ENCODE peak calls at places on chromosome 16, in seven cellular contexts. A, U, Y, Z, V, E and O are unnamed samples. For H3K4me1 and H3K36me3, the result is how much of the 10 kb centered on the place peaks cover.

GRCh38 chr16:85255777-85256176 is 143.5 kb upstream of the CIBAR2 start:
- DNase-seq in V (no peak), E (no peak), Y (no peak), A (no peak), U (no peak), Z (no peak), O (no peak)

GRCh38 chr16:80862153-80862552 is 57.8 kb upstream of the CDYL2 start:
- DNase-seq in A (no peak), E (no peak), V (no peak), Y (no peak), Z (no peak), U (no peak), O (no peak)

GRCh38 chr16:21158208-21159110 is at the start of gene LDAF1:
- DNase-seq in U (peak), E (peak), Z (peak), V (peak), A (peak), Y (peak), O (peak)

GRCh38 chr16:53515259-53515658 is 12.2 kb upstream of the AKTIP start:
- DNase-seq in E (no peak), Y (no peak), A (no peak), V (no peak), U (no peak), Z (no peak), O (no peak)

GRCh38 chr16:19291459-19291858 is 5.9 kb downstream of the CLEC19A start:
- DNase-seq in E (no peak), A (no peak), V (no peak), Z (no peak), Y (peak), U (no peak), O (no peak)

GRCh38 chr16:72960101-72960500 is 87.8 kb downstream of the ZFHX3 start:
- DNase-seq in A (no peak), V (no peak), E (no peak), U (no peak), Y (no peak), Z (no peak), O (no peak)

GRCh38 chr16:49556252-49557069 is 182.9 kb downstream of the C16orf78 start:
- DNase-seq in U (no peak), E (peak), V (peak), Z (peak), A (no peak), Y (peak), O (no peak)

GRCh38 chr16:29825145-29826044 is 5.1 kb downstream of the MVP start:
- DNase-seq in V (no peak), Z (peak), Y (no peak), A (no peak), U (no peak), E (no peak), O (no peak)

GRCh38 chr16:50269769-50270509 is 3.6 kb downstream of the ADCY7 start:
- DNase-seq in V (no peak), Z (no peak), E (no peak), U (no peak), A (peak), Y (no peak), O (no peak)

GRCh38 chr16:76614255-76614654 is 337.1 kb downstream of the CNTNAP4 start:
- DNase-seq in Z (no peak), V (no peak), Y (no peak), E (no peak), U (no peak), A (peak), O (no peak)

GRCh38 chr16:21224800-21225199 is 8.7 kb upstream of the ANKS4B start:
- DNase-seq in U (no peak), Y (no peak), E (no peak), Z (peak), A (no peak), V (no peak), O (no peak)

GRCh38 chr16:86980644-86981043 is 336.5 kb downstream of the C16orf95 start:
- DNase-seq in Y (no peak), A (no peak), E (no peak), Z (no peak), V (no peak), U (no peak), O (no peak)

GRCh38 chr16:526181-527014 is 1.1 kb upstream of the CAPN15 start:
- DNase-seq in A (no peak), Z (peak), E (no peak), U (no peak), V (peak), Y (peak), O (peak)

GRCh38 chr16:525520-526180 is 1.9 kb upstream of the CAPN15 start:
- DNase-seq in Z (peak), Y (peak), U (peak), A (no peak), E (peak), V (no peak), O (no peak)

GRCh38 chr16:523097-523741 is 4.3 kb upstream of the CAPN15 start:
- DNase-seq in V (no peak), A (no peak), E (no peak), Y (no peak), Z (no peak), U (no peak), O (no peak)

GRCh38 chr16:524274-525011 is 3.1 kb upstream of the CAPN15 start:
- DNase-seq in Y (no peak), V (no peak), E (no peak), U (no peak), Z (no peak), A (no peak), O (no peak)

GRCh38 chr16:525123-525519 is 2.4 kb upstream of the CAPN15 start:
- DNase-seq in E (no peak), U (no peak), Z (no peak), A (no peak), Y (no peak), V (no peak), O (no peak)
- H3K4me1 ChIP-seq in E (under half), U (under half), Z (under half), A (under half), Y (under half), V (under half), O (under half)

DNA sequence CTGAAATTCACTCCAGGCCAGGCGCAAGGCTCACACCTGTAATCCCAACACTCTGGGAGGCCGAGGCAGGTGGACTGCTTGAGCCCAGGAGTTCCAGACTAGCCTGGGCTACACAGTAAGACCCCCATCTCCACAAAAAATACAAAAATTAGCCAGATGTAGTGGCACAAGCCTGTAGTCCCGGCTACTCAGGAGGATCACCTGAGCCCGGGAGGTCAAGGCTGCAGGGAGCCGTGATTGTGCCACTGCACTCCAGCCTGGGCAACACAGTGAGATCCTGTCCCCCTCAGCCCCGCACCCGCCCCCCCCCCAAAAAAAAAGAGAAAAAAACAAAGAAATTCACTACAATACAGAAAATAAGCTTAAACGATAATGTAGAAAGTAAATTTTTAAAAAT is 31.5 kb downstream of the MBTPS1 start:
- DNase-seq in U (no peak), V (no peak), Z (no peak), E (no peak), Y (no peak), A (no peak), O (no peak)
- H3K36me3 ChIP-seq in U (half or more), V (half or more), Z (half or more), E (under half), Y (under half), A (half or more), O (half or more)

DNA sequence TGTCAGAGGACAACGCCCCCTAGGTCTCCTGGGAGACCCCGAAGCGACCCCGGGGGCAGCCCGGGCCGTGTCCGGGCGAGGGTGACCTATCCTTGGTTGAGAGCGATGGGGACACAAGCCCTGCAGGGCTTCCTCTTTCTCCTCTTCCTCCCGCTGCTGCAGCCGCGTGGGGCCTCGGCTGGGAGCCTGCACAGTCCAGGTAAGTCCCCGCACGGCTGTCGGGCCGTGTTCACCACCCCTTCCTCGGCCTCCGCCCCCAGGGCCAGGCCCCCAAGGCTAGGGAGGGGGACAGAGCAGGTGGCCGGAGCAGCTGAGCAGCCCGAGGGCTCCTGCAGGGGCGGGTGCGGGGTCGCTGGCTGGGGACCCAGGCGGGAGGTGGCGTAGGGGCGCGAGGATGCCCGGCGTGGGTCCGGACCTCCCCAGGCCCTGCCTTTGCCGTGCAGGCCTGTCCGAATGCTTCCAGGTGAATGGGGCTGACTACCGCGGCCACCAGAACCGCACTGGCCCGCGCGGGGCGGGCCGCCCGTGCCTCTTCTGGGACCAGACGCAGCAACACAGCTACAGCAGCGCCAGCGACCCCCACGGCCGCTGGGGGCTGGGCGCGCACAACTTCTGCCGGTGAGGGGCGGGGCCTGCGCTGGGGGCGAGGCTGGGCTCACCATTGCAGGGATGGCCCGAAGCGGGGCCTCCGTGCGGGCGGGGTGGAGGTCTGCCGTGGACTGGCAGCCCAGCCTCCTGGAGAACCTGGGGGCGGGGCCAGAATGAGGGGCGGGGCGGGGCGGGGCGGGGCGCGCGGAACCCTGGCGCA is 545 bp downstream of the KREMEN2 start:
- DNase-seq in U (peak), E (peak), A (peak), Z (peak), V (peak), Y (peak), O (peak)
- H3K27ac ChIP-seq in U (no peak), E (peak), A (no peak), Z (peak), V (no peak), Y (no peak), O (no peak)

DNA sequence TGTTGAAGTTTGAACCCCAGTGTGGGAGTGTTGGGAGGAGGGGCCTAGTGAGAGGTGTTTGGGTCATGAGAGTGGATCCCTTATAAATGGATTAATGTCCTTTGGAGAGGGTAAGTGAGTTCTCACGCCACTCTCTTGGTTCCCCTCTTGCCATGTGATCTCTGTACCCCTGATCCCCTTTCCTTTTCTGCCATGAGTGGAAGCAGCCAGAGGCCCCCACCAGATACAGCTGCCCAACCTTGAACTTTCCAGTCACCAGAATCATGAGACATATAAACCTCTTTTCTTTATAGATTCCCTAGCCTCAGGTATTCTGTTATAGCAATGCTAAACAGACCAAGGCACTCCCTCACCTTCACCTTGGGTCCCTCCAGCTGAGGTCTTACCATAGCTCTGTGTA is 7.4 kb downstream of the SLC6A2 start:
- DNase-seq in U (no peak), Z (no peak), V (no peak), A (no peak), Y (no peak), E (no peak), O (no peak)
- H3K4me1 ChIP-seq in U (under half), Z (under half), V (under half), A (half or more), Y (under half), E (under half), O (under half)

GRCh38 chr16:69157189-69157588 is 24.7 kb downstream of the UTP4 start:
- DNase-seq in V (no peak), A (no peak), E (no peak), Y (no peak), U (no peak), Z (no peak), O (no peak)
- H3K36me3 ChIP-seq in V (half or more), A (half or more), E (half or more), Y (half or more), U (half or more), Z (half or more), O (half or more)

GRCh38 chr16:82050506-82050905 is 15.5 kb downstream of the HSD17B2 start:
- DNase-seq in E (no peak), Z (no peak), Y (no peak), V (no peak), U (no peak), A (no peak), O (no peak)

GRCh38 chr16:82050909-82051357 is 15.9 kb downstream of the HSD17B2 start:
- DNase-seq in U (no peak), E (no peak), V (no peak), Y (no peak), Z (no peak), A (no peak), O (no peak)

GRCh38 chr16:82047374-82047773 is 12.3 kb downstream of the HSD17B2 start:
- DNase-seq in U (no peak), E (no peak), Z (no peak), Y (no peak), V (no peak), A (no peak), O (no peak)

GRCh38 chr16:82047787-82048186 is 12.7 kb downstream of the HSD17B2 start:
- DNase-seq in Y (no peak), V (no peak), Z (no peak), E (no peak), A (no peak), U (no peak), O (no peak)

DNA sequence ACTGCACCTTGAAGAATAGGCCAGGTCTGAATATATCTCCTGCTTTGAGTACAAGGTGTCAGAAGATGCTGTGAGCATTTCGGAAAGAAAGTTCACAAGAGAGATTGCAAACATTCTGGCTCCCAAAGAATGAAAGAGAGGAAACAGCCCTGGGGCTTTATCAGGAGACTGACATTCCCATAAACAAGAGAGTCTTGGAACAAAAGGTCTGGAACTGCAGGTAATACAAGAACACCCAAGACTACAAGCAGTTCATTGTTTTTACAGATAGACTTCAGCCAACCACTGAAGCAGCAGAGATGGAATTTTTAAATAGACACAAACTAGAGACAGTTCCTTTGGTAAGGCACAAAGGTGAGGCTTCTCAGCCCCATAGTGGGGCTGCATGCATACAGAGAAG is 14.4 kb downstream of the HSD17B2 start:
- DNase-seq in A (no peak), Z (no peak), Y (no peak), E (no peak), U (no peak), V (no peak), O (no peak)
- H3K27ac ChIP-seq in A (no peak), Z (no peak), Y (no peak), E (no peak), U (no peak), V (no peak), O (no peak)